ENCODE peak calls at places on chromosome 14, in four cellular contexts. One of them, this sample, is unnamed.

GRCh38 chr14:102902523-102903247 is 19.8 kb upstream of the AMN start:
- DNase-seq in CD8-positive, alpha-beta T cell: no peak
- DNase-seq in tibial nerve: no peak
- DNase-seq in endothelial cell of umbilical vein: no peak
- DNase-seq in this sample: no peak

GRCh38 chr14:98210045-98210678 is 1061.8 kb downstream of the BCL11B start:
- DNase-seq in endothelial cell of umbilical vein: no peak
- DNase-seq in tibial nerve: no peak
- DNase-seq in CD8-positive, alpha-beta T cell: peak
- DNase-seq in this sample: peak

GRCh38 chr14:102499401-102500189 is 10.0 kb downstream of the ANKRD9 start:
- DNase-seq in tibial nerve: no peak
- DNase-seq in endothelial cell of umbilical vein: no peak
- DNase-seq in CD8-positive, alpha-beta T cell: no peak
- DNase-seq in this sample: no peak

GRCh38 chr14:98069712-98070133 is 1202.3 kb downstream of the BCL11B start:
- DNase-seq in CD8-positive, alpha-beta T cell: no peak
- DNase-seq in tibial nerve: no peak
- DNase-seq in endothelial cell of umbilical vein: no peak
- DNase-seq in this sample: no peak

GRCh38 chr14:27881646-27882045 is 884.9 kb upstream of the FOXG1 start:
- DNase-seq in CD8-positive, alpha-beta T cell: no peak
- DNase-seq in endothelial cell of umbilical vein: no peak
- DNase-seq in tibial nerve: no peak
- DNase-seq in this sample: no peak

GRCh38 chr14:91997492-91997891 is 42.4 kb downstream of the TRIP11 start:
- DNase-seq in CD8-positive, alpha-beta T cell: no peak
- DNase-seq in tibial nerve: no peak
- DNase-seq in endothelial cell of umbilical vein: peak
- DNase-seq in this sample: no peak

GRCh38 chr14:30283822-30284446 is 275.0 kb upstream of the G2E3 start:
- DNase-seq in endothelial cell of umbilical vein: peak
- DNase-seq in tibial nerve: no peak
- DNase-seq in CD8-positive, alpha-beta T cell: no peak
- DNase-seq in this sample: no peak

GRCh38 chr14:52678591-52678990 is 16.8 kb downstream of the ERO1A start:
- DNase-seq in endothelial cell of umbilical vein: no peak
- DNase-seq in CD8-positive, alpha-beta T cell: no peak
- DNase-seq in tibial nerve: no peak
- DNase-seq in this sample: no peak

GRCh38 chr14:24556756-24557155 is 19.3 kb downstream of the CTSG start:
- DNase-seq in CD8-positive, alpha-beta T cell: no peak
- DNase-seq in endothelial cell of umbilical vein: no peak
- DNase-seq in tibial nerve: no peak
- DNase-seq in this sample: no peak

GRCh38 chr14:28584951-28585350 is 181.6 kb upstream of the FOXG1 start:
- DNase-seq in endothelial cell of umbilical vein: no peak
- DNase-seq in tibial nerve: no peak
- DNase-seq in CD8-positive, alpha-beta T cell: no peak
- DNase-seq in this sample: no peak

GRCh38 chr14:100566119-100566518 is 21.1 kb downstream of the BEGAIN start:
- DNase-seq in endothelial cell of umbilical vein: no peak
- DNase-seq in CD8-positive, alpha-beta T cell: no peak
- DNase-seq in tibial nerve: no peak
- DNase-seq in this sample: no peak

GRCh38 chr14:98140862-98141261 is 1131.1 kb downstream of the BCL11B start:
- DNase-seq in CD8-positive, alpha-beta T cell: no peak
- DNase-seq in endothelial cell of umbilical vein: no peak
- DNase-seq in tibial nerve: no peak
- DNase-seq in this sample: no peak

GRCh38 chr14:92539875-92540274 is 26.3 kb downstream of the RIN3 start:
- DNase-seq in endothelial cell of umbilical vein: peak
- DNase-seq in tibial nerve: no peak
- DNase-seq in CD8-positive, alpha-beta T cell: no peak
- DNase-seq in this sample: no peak

GRCh38 chr14:99561827-99562226 is 42.2 kb downstream of the CCDC85C start:
- DNase-seq in CD8-positive, alpha-beta T cell: no peak
- DNase-seq in endothelial cell of umbilical vein: no peak
- DNase-seq in tibial nerve: no peak
- DNase-seq in this sample: peak

GRCh38 chr14:101557321-101557695 is 4.0 kb upstream of the DIO3 start:
- DNase-seq in CD8-positive, alpha-beta T cell: no peak
- DNase-seq in endothelial cell of umbilical vein: no peak
- DNase-seq in tibial nerve: no peak
- DNase-seq in this sample: peak

GRCh38 chr14:68792022-68792829 is 641 bp downstream of the ZFP36L1 start:
- DNase-seq in tibial nerve: no peak
- DNase-seq in endothelial cell of umbilical vein: peak
- DNase-seq in CD8-positive, alpha-beta T cell: no peak
- DNase-seq in this sample: peak

GRCh38 chr14:75636100-75636692 is 24.5 kb downstream of the ERG28 start:
- DNase-seq in CD8-positive, alpha-beta T cell: no peak
- DNase-seq in endothelial cell of umbilical vein: no peak
- DNase-seq in tibial nerve: no peak
- DNase-seq in this sample: peak
- TF ChIP-seq CTCF in CD8-positive, alpha-beta T cell: no peak
- TF ChIP-seq CTCF in endothelial cell of umbilical vein: no peak
- TF ChIP-seq CTCF in tibial nerve: no peak
- TF ChIP-seq CTCF in this sample: no peak

GRCh38 chr14:89096946-89097345 is 272.5 kb downstream of the TTC8 start:
- DNase-seq in CD8-positive, alpha-beta T cell: no peak
- DNase-seq in tibial nerve: no peak
- DNase-seq in endothelial cell of umbilical vein: no peak
- DNase-seq in this sample: no peak
- TF ChIP-seq CTCF in CD8-positive, alpha-beta T cell: no peak
- TF ChIP-seq CTCF in tibial nerve: no peak
- TF ChIP-seq CTCF in endothelial cell of umbilical vein: no peak
- TF ChIP-seq CTCF in this sample: no peak

GRCh38 chr14:90722590-90722989 is 93.6 kb downstream of the TTC7B start:
- DNase-seq in tibial nerve: no peak
- DNase-seq in endothelial cell of umbilical vein: no peak
- DNase-seq in CD8-positive, alpha-beta T cell: no peak
- DNase-seq in this sample: no peak

GRCh38 chr14:90730367-90730766 is 85.9 kb downstream of the TTC7B start:
- DNase-seq in CD8-positive, alpha-beta T cell: no peak
- DNase-seq in endothelial cell of umbilical vein: no peak
- DNase-seq in tibial nerve: no peak
- DNase-seq in this sample: no peak

GRCh38 chr14:90728951-90729350 is 87.3 kb downstream of the TTC7B start:
- DNase-seq in endothelial cell of umbilical vein: no peak
- DNase-seq in CD8-positive, alpha-beta T cell: no peak
- DNase-seq in tibial nerve: no peak
- DNase-seq in this sample: no peak

GRCh38 chr14:90727082-90727481 is 89.1 kb downstream of the TTC7B start:
- DNase-seq in CD8-positive, alpha-beta T cell: no peak
- DNase-seq in tibial nerve: no peak
- DNase-seq in endothelial cell of umbilical vein: no peak
- DNase-seq in this sample: no peak

DNA sequence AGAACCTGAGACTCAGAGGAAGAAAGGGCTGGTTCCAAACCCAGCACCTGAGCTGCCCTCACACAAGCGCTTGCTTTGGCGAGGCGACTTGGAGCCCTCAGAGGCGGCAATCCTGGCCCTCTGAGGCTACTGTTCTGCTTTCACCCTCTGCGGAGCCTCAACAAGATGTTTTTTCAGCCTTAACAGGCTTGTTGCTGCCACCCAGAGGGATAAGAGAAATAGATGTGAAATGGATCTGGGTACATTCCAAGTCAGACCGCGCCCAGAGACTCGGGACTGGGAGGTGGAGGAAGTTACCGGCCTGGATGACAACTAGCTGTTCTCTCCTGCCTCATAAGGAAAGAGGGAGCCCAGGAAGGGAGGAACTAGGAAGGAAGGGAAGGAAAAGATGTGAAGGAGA is 89.6 kb downstream of the TTC7B start:
- DNase-seq in endothelial cell of umbilical vein: no peak
- DNase-seq in tibial nerve: peak
- DNase-seq in CD8-positive, alpha-beta T cell: no peak
- DNase-seq in this sample: no peak
- TF ChIP-seq CTCF in endothelial cell of umbilical vein: no peak
- TF ChIP-seq CTCF in tibial nerve: peak
- TF ChIP-seq CTCF in CD8-positive, alpha-beta T cell: no peak
- TF ChIP-seq CTCF in this sample: no peak

GRCh38 chr14:95679995-95680735 is 6.1 kb upstream of the TCL1B start:
- DNase-seq in CD8-positive, alpha-beta T cell: no peak
- DNase-seq in tibial nerve: no peak
- DNase-seq in endothelial cell of umbilical vein: no peak
- DNase-seq in this sample: no peak
- TF ChIP-seq CTCF in CD8-positive, alpha-beta T cell: no peak
- TF ChIP-seq CTCF in tibial nerve: no peak
- TF ChIP-seq CTCF in endothelial cell of umbilical vein: no peak
- TF ChIP-seq CTCF in this sample: peak

GRCh38 chr14:58571256-58571655 is 66.5 kb upstream of the DACT1 start:
- DNase-seq in tibial nerve: no peak
- DNase-seq in CD8-positive, alpha-beta T cell: no peak
- DNase-seq in endothelial cell of umbilical vein: no peak
- DNase-seq in this sample: no peak

GRCh38 chr14:58572092-58572853 is 65.5 kb upstream of the DACT1 start:
- DNase-seq in CD8-positive, alpha-beta T cell: no peak
- DNase-seq in tibial nerve: no peak
- DNase-seq in endothelial cell of umbilical vein: no peak
- DNase-seq in this sample: no peak

DNA sequence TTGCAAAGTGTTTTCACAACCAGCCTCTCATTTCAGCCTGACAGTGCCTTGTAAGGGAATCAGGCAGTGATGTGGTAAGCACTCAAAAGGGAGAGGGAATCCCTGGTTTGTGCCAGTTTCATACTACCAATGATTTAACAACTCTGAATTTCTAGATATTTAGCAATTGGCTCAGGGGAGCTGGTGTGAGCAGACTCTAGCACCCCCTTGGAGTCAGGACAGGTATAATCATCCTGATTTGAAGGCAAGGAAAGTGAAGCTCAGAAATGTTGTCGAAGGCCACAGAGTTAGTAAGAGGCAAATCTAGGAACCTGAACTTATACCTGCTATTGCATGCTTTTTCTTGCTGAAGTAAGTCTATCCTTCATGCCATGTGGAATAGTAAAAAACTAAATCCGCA is 63.1 kb upstream of the DACT1 start:
- DNase-seq in CD8-positive, alpha-beta T cell: no peak
- DNase-seq in tibial nerve: no peak
- DNase-seq in endothelial cell of umbilical vein: no peak
- DNase-seq in this sample: no peak
- TF ChIP-seq CTCF in CD8-positive, alpha-beta T cell: no peak
- TF ChIP-seq CTCF in tibial nerve: no peak
- TF ChIP-seq CTCF in endothelial cell of umbilical vein: peak
- TF ChIP-seq CTCF in this sample: no peak

DNA sequence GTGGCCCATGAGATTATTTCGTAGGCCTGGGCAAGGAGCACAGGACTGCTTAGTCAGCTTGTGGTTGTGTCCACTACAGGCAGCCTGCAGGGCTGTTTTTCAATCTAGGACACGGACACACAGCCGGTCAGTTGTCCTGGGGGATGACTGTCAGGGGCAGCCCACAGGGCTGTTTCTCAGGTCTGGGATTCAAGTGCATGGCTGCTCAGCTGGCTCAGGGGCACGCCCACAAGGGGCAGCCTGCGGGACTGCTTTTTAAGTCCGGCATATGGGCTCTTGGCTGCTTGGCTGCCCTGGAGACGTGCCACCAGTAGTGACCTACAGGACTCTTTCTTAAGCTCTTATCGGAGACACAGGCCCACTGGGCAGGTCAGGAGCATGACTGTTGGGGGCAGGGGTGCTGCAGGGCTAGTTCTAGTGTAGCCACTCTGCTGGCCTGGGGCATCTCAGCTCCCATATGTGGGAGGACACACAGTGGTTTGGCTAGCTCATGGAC is 26.6 kb upstream of the GTF2A1 start:
- DNase-seq in CD8-positive, alpha-beta T cell: no peak
- DNase-seq in tibial nerve: no peak
- DNase-seq in endothelial cell of umbilical vein: no peak
- DNase-seq in this sample: no peak
- TF ChIP-seq CTCF in CD8-positive, alpha-beta T cell: no peak
- TF ChIP-seq CTCF in tibial nerve: no peak
- TF ChIP-seq CTCF in endothelial cell of umbilical vein: no peak
- TF ChIP-seq CTCF in this sample: no peak

GRCh38 chr14:61041704-61042103 is 60.7 kb downstream of the SLC38A6 start:
- DNase-seq in endothelial cell of umbilical vein: no peak
- DNase-seq in CD8-positive, alpha-beta T cell: no peak
- DNase-seq in tibial nerve: no peak
- DNase-seq in this sample: peak
- TF ChIP-seq CTCF in endothelial cell of umbilical vein: no peak
- TF ChIP-seq CTCF in CD8-positive, alpha-beta T cell: no peak
- TF ChIP-seq CTCF in tibial nerve: no peak
- TF ChIP-seq CTCF in this sample: no peak

DNA sequence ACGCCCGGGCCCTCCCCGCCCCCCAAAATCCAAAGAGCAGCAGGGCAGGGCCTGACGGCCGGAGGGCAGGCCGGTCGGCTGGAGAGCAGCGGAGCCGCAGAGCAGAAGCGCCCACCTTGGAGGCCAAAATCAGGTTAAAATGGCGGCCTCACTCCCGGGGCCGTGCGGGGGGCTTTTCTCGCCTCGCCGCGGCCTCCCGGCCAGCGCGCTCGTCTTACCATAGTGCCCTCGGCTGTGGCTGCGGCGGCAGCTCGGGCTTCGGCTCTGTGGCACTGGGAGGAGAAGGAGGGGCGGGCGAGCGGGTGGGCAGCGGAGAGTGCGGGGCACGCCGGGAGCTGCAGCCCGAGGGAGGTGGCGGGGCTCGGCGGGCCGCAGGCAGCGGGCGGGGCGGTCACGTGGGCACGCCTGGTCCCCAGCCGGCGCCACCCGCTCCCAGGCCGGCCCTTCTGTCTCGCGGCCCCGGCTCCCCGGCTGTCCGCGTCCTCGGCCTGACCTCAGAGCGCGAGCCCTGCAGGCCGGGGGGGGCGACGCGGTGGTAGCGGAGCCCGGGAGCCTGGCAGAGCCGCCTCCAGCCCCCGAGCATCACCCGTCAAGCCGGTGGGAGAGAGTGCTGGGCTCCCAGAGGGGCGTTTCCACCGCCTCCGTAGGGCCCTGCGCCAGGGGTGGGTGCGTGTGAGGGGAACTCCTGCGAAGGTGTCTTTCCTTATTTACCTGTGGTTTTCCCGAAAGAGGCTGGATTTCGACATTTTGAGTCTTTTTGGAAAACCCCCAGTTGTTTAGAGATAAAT is at the start of gene CFL2:
- DNase-seq in tibial nerve: peak
- DNase-seq in CD8-positive, alpha-beta T cell: peak
- DNase-seq in endothelial cell of umbilical vein: peak
- DNase-seq in this sample: peak
- TF ChIP-seq CTCF in tibial nerve: peak
- TF ChIP-seq CTCF in CD8-positive, alpha-beta T cell: no peak
- TF ChIP-seq CTCF in endothelial cell of umbilical vein: no peak
- TF ChIP-seq CTCF in this sample: no peak

This sample was measured in kidney.